ENCODE peak calls at places on chromosomes 3 and 15, in six cellular contexts. F is left ventricle myocardium inferior; X is AG04450; Y is CD4-positive, alpha-beta T cell; B is K562; E is HL-60. K is an unnamed sample.

GRCh38 chr3:162073422-162073821 is 576.8 kb downstream of the OTOL1 start:
- DNase-seq in F (no peak), X (no peak), Y (no peak), B (no peak), E (no peak), K (no peak)

GRCh38 chr3:39064646-39065045 is 12.8 kb downstream of the WDR48 start:
- DNase-seq in F (no peak), X (no peak), Y (no peak), B (no peak), E (no peak), K (no peak)

GRCh38 chr3:27423463-27423862 is 54.3 kb upstream of the NEK10 start:
- DNase-seq in F (no peak), X (peak), Y (no peak), B (no peak), E (no peak), K (no peak)

GRCh38 chr15:57227899-57228298 is 148.4 kb upstream of the CGNL1 start:
- DNase-seq in F (no peak), X (no peak), Y (no peak), B (no peak), E (no peak), K (no peak)

GRCh38 chr3:99439892-99440291 is 198.5 kb upstream of the COL8A1 start:
- DNase-seq in F (no peak), X (no peak), Y (no peak), B (no peak), E (no peak), K (no peak)

GRCh38 chr15:57283774-57284508 is 92.4 kb upstream of the CGNL1 start:
- DNase-seq in F (no peak), X (no peak), Y (no peak), B (no peak), E (peak), K (no peak)

GRCh38 chr3:84965141-84965540 is 6.4 kb downstream of the CADM2 start:
- DNase-seq in F (no peak), X (no peak), Y (no peak), B (no peak), E (no peak), K (no peak)

GRCh38 chr15:57505949-57506391 is 85.7 kb upstream of the MYZAP start:
- DNase-seq in F (peak), X (no peak), Y (no peak), B (no peak), E (no peak), K (no peak)

GRCh38 chr3:75978686-75979085 is 193.3 kb upstream of the ZNF717 start:
- DNase-seq in F (no peak), X (peak), Y (no peak), B (no peak), E (no peak), K (no peak)

GRCh38 chr15:27850961-27851636 is 248.0 kb downstream of the OCA2 start:
- DNase-seq in F (no peak), X (no peak), Y (no peak), B (no peak), E (no peak), K (no peak)

GRCh38 chr3:170307998-170308398 is 49.5 kb upstream of the SKIL start:
- DNase-seq in F (no peak), X (peak), Y (no peak), B (peak), E (no peak), K (no peak)

GRCh38 chr3:170707899-170708298 is 122.0 kb upstream of the SLC7A14 start:
- DNase-seq in F (no peak), X (no peak), Y (no peak), B (no peak), E (no peak), K (no peak)

GRCh38 chr3:111729087-111729846 is 129.8 kb upstream of the PHLDB2 start:
- DNase-seq in F (peak), X (no peak), Y (no peak), B (no peak), E (no peak), K (no peak)

GRCh38 chr15:80210612-80211554 is 41.1 kb downstream of the CTXND1 start:
- DNase-seq in F (no peak), X (no peak), Y (no peak), B (no peak), E (no peak), K (no peak)

GRCh38 chr3:96361241-96361640 is 453.2 kb upstream of the EPHA6 start:
- DNase-seq in F (no peak), X (no peak), Y (no peak), B (no peak), E (no peak), K (no peak)

GRCh38 chr3:47475029-47475569 is 642 bp downstream of the SCAP start:
- DNase-seq in F (no peak), X (no peak), Y (no peak), B (peak), E (no peak), K (no peak)

GRCh38 chr3:141104151-141104741 is 53.1 kb downstream of the SPSB4 start:
- DNase-seq in F (peak), X (no peak), Y (no peak), B (no peak), E (no peak), K (no peak)

GRCh38 chr15:87672309-87672897 is 584.1 kb downstream of the NTRK3 start:
- DNase-seq in F (peak), X (peak), Y (no peak), B (peak), E (no peak), K (no peak)

GRCh38 chr3:56222866-56223265 is 245.4 kb downstream of the ERC2 start:
- DNase-seq in F (no peak), X (no peak), Y (no peak), B (no peak), E (no peak), K (no peak)

GRCh38 chr3:78497025-78497424 is 1270.8 kb downstream of the ROBO1 start:
- DNase-seq in F (no peak), X (no peak), Y (no peak), B (no peak), E (no peak), K (no peak)

GRCh38 chr3:33581666-33582065 is 136.4 kb downstream of the CLASP2 start:
- DNase-seq in F (no peak), X (no peak), Y (no peak), B (no peak), E (no peak), K (no peak)

GRCh38 chr3:117820900-117821299 is 1111.3 kb downstream of the TUSC7 start:
- DNase-seq in F (no peak), X (peak), Y (no peak), B (no peak), E (no peak), K (no peak)

GRCh38 chr3:183584246-183584913 is 28.9 kb upstream of the KLHL6 start:
- DNase-seq in F (peak), X (peak), Y (no peak), B (peak), E (no peak), K (peak)

GRCh38 chr15:64507293-64507802 is 47.0 kb downstream of the ZNF609 start:
- DNase-seq in F (peak), X (peak), Y (no peak), B (peak), E (peak), K (no peak)

GRCh38 chr15:22930782-22931484 is 49.2 kb downstream of the CYFIP1 start:
- DNase-seq in F (peak), X (no peak), Y (no peak), B (no peak), E (no peak), K (no peak)

GRCh38 chr3:38648659-38649499 is 608 bp downstream of the SCN5A start:
- DNase-seq in F (no peak), X (no peak), Y (no peak), B (no peak), E (no peak), K (no peak)

GRCh38 chr15:28984421-28985375 is 98.9 kb downstream of the APBA2 start:
- DNase-seq in F (no peak), X (peak), Y (peak), B (peak), E (no peak), K (peak)

GRCh38 chr15:89728254-89728653 is 22.8 kb downstream of the MESP1 start:
- DNase-seq in F (no peak), X (no peak), Y (no peak), B (no peak), E (no peak), K (no peak)

GRCh38 chr3:172124271-172124670 is 84.9 kb downstream of the FNDC3B start:
- DNase-seq in F (no peak), X (no peak), Y (no peak), B (no peak), E (no peak), K (no peak)

GRCh38 chr15:77468896-77469295 is 48.2 kb downstream of the HMG20A start:
- DNase-seq in F (no peak), X (no peak), Y (no peak), B (no peak), E (no peak), K (no peak)

GRCh38 chr15:66798426-66799061 is 96.5 kb downstream of the SMAD6 start:
- DNase-seq in F (no peak), X (no peak), Y (no peak), B (no peak), E (no peak), K (no peak)

GRCh38 chr15:99443056-99443756 is 122.6 kb upstream of the MEF2A start:
- DNase-seq in F (no peak), X (no peak), Y (no peak), B (no peak), E (no peak), K (no peak)

GRCh38 chr15:76776480-76776879 is 128.7 kb downstream of the SCAPER start:
- DNase-seq in F (no peak), X (no peak), Y (no peak), B (no peak), E (no peak), K (no peak)

GRCh38 chr3:58640700-58641372 is 25.7 kb downstream of the FAM3D start:
- DNase-seq in F (peak), X (peak), Y (peak), B (peak), E (peak), K (peak)

GRCh38 chr15:99416191-99417188 is 149.3 kb upstream of the MEF2A start:
- DNase-seq in F (no peak), X (no peak), Y (no peak), B (no peak), E (no peak), K (no peak)

GRCh38 chr3:169813757-169814517 is 1.2 kb upstream of the LRRC34 start:
- DNase-seq in F (no peak), X (no peak), Y (peak), B (no peak), E (peak), K (no peak)

GRCh38 chr3:160400048-160400630 is 689 bp downstream of the SMC4 start:
- DNase-seq in F (peak), X (no peak), Y (peak), B (peak), E (peak), K (no peak)

GRCh38 chr3:160399347-160400047 is at the start of gene SMC4:
- DNase-seq in F (peak), X (peak), Y (peak), B (peak), E (peak), K (peak)

GRCh38 chr3:160402249-160403027 is 3.0 kb downstream of the SMC4 start:
- DNase-seq in F (no peak), X (no peak), Y (no peak), B (no peak), E (no peak), K (no peak)

GRCh38 chr3:160401301-160402095 is 2.0 kb downstream of the SMC4 start:
- DNase-seq in F (no peak), X (peak), Y (no peak), B (peak), E (peak), K (no peak)

DNA sequence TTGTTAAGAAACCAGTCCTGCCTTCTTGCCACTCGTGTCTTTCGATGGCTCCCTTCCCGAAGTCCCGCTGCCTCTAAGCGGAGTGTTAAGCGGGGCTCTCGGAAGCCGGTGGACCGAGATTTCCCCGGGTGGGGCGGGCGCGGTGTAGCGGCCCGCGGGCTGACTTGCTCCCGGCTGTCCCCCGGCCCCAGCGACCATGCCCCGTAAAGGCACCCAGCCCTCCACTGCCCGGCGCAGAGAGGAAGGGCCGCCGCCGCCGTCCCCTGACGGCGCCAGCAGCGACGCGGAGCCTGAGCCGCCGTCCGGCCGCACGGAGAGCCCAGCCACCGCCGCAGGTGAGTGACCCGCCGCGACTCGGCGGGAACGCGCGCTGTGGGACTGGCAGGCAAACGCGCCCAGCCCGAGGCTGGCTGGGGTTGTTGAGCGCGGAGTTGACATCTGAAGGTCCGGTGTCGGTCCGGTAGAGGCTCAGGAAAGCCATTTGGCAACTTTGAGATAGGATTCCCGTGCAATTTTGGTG is 1.2 kb downstream of the SMC4 start:
- DNase-seq in F (peak), X (no peak), Y (no peak), B (peak), E (peak), K (peak)
- H3K27ac ChIP-seq in F (peak), X (peak), Y (no peak), B (peak), E (peak), K (no peak)

GRCh38 chr15:92892201-92892555 is 7.9 kb upstream of the CHD2 start:
- DNase-seq in F (no peak), X (no peak), Y (no peak), B (no peak), E (no peak), K (no peak)

GRCh38 chr15:92887869-92888268 is 12.3 kb upstream of the CHD2 start:
- DNase-seq in F (no peak), X (no peak), Y (no peak), B (no peak), E (no peak), K (no peak)

GRCh38 chr15:92886815-92887214 is 13.3 kb upstream of the CHD2 start:
- DNase-seq in F (no peak), X (no peak), Y (no peak), B (no peak), E (no peak), K (no peak)

GRCh38 chr15:92891533-92892200 is 8.5 kb upstream of the CHD2 start:
- DNase-seq in F (no peak), X (no peak), Y (no peak), B (no peak), E (no peak), K (no peak)

GRCh38 chr15:92889390-92890113 is 10.6 kb upstream of the CHD2 start:
- DNase-seq in F (no peak), X (no peak), Y (no peak), B (no peak), E (no peak), K (no peak)
- H3K27ac ChIP-seq in F (peak), X (no peak), Y (peak), B (peak), E (no peak), K (no peak)

GRCh38 chr15:69686626-69687025 is 234.0 kb downstream of the RPLP1 start:
- DNase-seq in F (no peak), X (no peak), Y (no peak), B (no peak), E (no peak), K (no peak)

GRCh38 chr15:69689133-69689532 is 236.5 kb downstream of the RPLP1 start:
- DNase-seq in F (no peak), X (no peak), Y (no peak), B (no peak), E (no peak), K (no peak)

DNA sequence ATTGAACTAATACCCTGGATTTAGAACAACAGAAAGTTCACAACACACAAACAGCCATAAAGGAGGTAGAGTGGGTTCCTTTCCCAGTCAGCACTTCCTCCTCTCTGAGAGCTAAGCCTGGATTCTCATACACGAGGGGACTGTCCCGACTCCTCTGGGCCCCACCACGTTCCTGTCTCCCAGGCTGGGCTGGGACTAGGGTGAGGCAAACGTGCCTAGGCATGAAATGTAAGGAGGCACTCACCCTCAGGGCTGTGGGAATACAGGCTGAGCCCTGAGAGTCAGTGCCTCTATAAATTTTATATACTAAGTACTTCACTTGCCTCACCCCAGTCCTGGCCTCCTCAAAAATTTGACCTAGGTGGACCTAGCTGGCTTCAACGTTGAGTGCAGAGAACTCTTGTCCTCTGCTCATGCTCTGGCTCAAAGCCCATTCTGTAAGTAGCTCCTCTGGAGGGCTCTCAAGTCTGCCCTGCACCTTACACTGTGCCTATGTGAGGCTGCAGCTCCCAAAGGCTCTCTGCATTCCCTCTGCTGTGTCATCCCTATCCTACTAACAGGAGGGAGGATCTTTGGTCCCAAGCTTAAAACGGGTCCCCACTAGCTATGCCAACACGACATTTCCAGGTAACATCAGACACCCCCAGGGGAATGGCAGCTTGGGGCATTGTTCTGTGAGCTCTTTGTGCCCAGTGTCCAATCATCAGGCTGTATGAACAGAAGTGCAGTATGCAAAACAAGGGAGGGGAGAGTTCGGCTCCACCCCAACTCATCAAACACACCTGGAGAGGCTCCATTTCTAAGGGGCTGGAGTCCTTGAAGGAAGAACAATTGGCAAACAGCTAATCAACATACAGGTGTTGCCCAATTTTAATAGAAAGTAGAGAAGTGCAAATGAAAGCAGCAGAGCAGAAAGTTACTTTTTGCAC is 233.2 kb downstream of the RPLP1 start:
- DNase-seq in F (no peak), X (no peak), Y (no peak), B (no peak), E (no peak), K (no peak)
- H3K27ac ChIP-seq in F (no peak), X (no peak), Y (no peak), B (no peak), E (no peak), K (no peak)

GRCh38 chr3:14362890-14363289 is 39.5 kb upstream of the SLC6A6 start:
- DNase-seq in F (no peak), X (no peak), Y (no peak), B (no peak), E (no peak), K (no peak)

GRCh38 chr3:14366233-14366632 is 36.2 kb upstream of the SLC6A6 start:
- DNase-seq in F (no peak), X (no peak), Y (no peak), B (peak), E (peak), K (no peak)

GRCh38 chr3:14363976-14364375 is 38.4 kb upstream of the SLC6A6 start:
- DNase-seq in F (no peak), X (no peak), Y (no peak), B (no peak), E (no peak), K (no peak)

GRCh38 chr3:14363379-14363778 is 39.0 kb upstream of the SLC6A6 start:
- DNase-seq in F (no peak), X (no peak), Y (no peak), B (no peak), E (no peak), K (no peak)

DNA sequence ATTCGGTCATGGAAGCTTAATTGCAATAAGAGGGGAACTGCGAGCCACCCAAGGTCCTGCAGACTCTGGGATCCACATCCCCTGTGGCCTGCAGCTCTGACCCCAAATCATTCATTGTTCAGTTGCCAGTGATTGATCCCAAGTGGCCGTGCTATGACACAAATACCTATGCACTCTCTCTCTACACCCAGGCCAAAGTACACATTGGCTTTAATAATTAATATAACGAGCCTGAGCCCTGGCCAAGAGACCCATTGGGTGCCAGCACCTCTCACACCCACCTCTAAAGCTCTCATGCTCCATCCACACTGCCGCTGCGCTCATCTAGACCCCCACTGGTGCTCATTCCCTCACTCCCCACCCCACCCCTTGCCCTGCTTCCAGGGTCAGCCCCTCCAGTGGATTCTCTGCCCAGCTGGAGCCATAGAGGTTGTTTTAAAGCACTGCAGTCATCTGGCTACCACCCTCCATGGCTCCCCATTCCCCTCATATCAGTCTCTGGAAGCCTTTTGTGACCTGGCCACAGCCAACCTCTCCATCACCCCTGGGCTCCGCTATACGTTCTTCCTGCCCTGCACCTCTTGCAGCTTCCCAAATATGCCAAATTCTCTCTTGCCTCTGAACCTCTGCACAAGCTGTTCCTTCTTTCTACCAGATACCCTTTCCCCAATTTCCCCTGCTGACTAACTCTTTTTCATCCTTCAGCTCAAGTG is 37.7 kb upstream of the SLC6A6 start:
- DNase-seq in F (no peak), X (no peak), Y (no peak), B (no peak), E (no peak), K (no peak)
- H3K27ac ChIP-seq in F (no peak), X (no peak), Y (no peak), B (no peak), E (no peak), K (no peak)

DNA sequence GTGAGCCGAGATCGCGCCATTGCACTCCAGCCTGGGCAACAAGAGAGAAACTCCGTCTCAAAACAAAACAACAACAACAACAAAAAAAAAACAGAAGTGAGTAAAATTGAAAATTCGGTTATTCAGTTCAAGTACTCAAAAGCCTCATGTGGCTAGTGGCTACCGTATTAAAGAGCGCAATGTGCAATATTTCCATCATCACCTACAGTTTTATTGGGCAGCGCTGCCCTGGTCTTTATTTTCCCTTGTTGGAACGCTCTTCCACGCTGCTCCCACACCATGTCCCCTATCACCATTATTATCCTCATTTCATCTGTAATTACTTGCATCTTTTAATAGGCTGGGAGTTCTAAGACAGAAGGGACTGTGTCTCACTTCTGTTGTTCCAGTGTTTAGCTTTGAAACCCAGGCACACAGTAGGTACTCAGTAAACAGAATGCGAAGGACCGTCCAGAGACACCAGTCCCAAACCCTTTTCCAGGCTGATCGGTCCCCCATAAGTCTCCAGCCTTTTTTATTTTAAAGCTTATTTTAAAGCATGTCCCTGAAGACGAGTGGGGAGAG is 427 bp upstream of the HACD3 start:
- DNase-seq in F (no peak), X (no peak), Y (no peak), B (no peak), E (no peak), K (no peak)
- H3K27ac ChIP-seq in F (peak), X (peak), Y (peak), B (peak), E (peak), K (peak)

GRCh38 chr3:151200586-151200985 is 2.4 kb downstream of the GPR171 start:
- DNase-seq in F (no peak), X (no peak), Y (no peak), B (no peak), E (no peak), K (no peak)
- H3K27ac ChIP-seq in F (no peak), X (no peak), Y (peak), B (no peak), E (no peak), K (no peak)